ENCODE peak calls at places on chromosomes 2 and 18, in seven cellular contexts. H, W, E, Z, C, T and A are unnamed samples.

GRCh38 chr2:96531872-96532505 is 4.6 kb upstream of the ARID5A start:
- DNase-seq in W (peak), T (peak), C (peak), E (peak), H (peak), Z (no peak), A (peak)

GRCh38 chr2:96549466-96549785 is 12.9 kb downstream of the ARID5A start:
- DNase-seq in H (no peak), W (no peak), E (no peak), Z (no peak), C (no peak), T (no peak), A (no peak)

GRCh38 chr2:27378809-27379290 is 1.7 kb downstream of the ZNF513 start:
- DNase-seq in W (no peak), T (no peak), E (no peak), C (no peak), Z (no peak), H (no peak), A (no peak)

GRCh38 chr18:77063256-77063655 is 69.3 kb downstream of the MBP start:
- DNase-seq in E (peak), T (peak), Z (no peak), W (peak), C (peak), H (no peak), A (no peak)

GRCh38 chr2:224971214-224971613 is 71.1 kb downstream of the DOCK10 start:
- DNase-seq in Z (no peak), E (no peak), W (no peak), C (peak), T (no peak), H (peak), A (no peak)

GRCh38 chr2:230161180-230161579 is 58.6 kb downstream of the SP110 start:
- DNase-seq in E (no peak), Z (no peak), H (no peak), C (no peak), W (peak), T (peak), A (no peak)

GRCh38 chr2:68839260-68839833 is 31.9 kb downstream of the BMP10 start:
- DNase-seq in W (peak), Z (no peak), H (peak), T (no peak), C (peak), E (no peak), A (no peak)

GRCh38 chr2:117850015-117850414 is 35.5 kb downstream of the DDX18 start:
- DNase-seq in E (no peak), Z (no peak), T (no peak), C (peak), H (peak), W (no peak), A (no peak)

GRCh38 chr2:200216310-200216709 is 90.2 kb upstream of the SPATS2L start:
- DNase-seq in W (no peak), Z (no peak), H (no peak), T (no peak), E (no peak), C (no peak), A (no peak)

GRCh38 chr2:47034973-47035609 is 119.5 kb upstream of the MCFD2 start:
- DNase-seq in C (peak), Z (no peak), H (no peak), W (no peak), E (no peak), T (no peak), A (no peak)

GRCh38 chr2:27236626-27237025 is 19.5 kb downstream of the CAD start:
- DNase-seq in H (no peak), Z (no peak), W (no peak), E (no peak), T (no peak), C (no peak), A (no peak)

GRCh38 chr2:108396845-108397244 is 19.1 kb downstream of the SULT1C4 start:
- DNase-seq in C (peak), E (no peak), W (peak), Z (no peak), T (peak), H (peak), A (no peak)

GRCh38 chr2:209973328-209973727 is 29.1 kb upstream of the RPE start:
- DNase-seq in E (no peak), H (no peak), C (no peak), T (no peak), W (no peak), Z (no peak), A (no peak)

GRCh38 chr18:69787825-69788547 is 159.7 kb downstream of the CD226 start:
- DNase-seq in H (no peak), Z (no peak), E (no peak), W (peak), C (peak), T (peak), A (no peak)

GRCh38 chr2:235191933-235192332 is 240.1 kb downstream of the SH3BP4 start:
- DNase-seq in E (no peak), H (no peak), C (no peak), T (no peak), W (peak), Z (no peak), A (no peak)

GRCh38 chr2:36677995-36678605 is 18.4 kb upstream of the VIT start:
- DNase-seq in W (no peak), E (no peak), Z (no peak), T (no peak), C (no peak), H (no peak), A (no peak)

DNA sequence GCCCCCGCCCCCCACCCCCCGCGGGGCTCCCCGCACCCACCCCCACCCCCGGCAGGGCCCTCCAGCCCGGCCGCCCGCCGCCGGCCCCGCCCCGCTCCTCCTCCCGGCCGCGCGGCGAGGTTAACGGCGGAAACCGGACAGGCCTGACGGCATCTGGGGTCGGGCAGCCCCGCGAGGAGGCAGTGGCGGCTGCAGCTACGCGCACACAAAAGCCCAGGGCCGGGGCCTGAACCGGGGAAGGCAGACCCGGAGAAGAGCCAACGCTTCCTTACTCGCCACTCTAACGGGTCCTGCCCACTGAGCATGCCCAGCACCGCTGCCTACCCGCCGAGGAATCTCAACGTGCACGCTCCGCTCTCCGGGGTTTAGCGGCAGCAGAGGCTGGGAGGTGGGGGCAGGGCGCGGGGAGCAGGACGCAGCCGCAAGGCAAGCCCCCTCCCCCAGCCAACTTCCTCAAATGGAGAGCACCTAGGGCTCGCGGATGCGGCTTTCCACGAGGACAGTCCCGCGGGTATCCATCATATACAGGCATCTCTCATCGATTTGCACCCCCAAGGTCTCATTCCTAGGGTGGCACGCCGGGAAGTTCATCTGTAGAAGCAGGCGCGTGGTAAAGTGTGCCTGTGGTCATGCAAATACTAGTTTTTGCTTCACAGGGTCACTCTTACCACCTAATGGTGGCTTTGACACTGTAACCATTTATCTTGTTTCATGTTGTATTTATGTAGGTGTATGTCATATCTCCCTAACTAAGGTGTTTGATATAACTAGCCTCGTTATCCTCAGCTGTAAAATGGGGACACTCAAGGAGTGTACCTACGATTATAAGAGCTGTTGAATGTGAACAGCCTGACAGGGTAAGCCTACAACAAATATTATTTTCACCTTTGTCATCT is at the start of gene MEMO1:
- DNase-seq in W (peak), T (peak), H (peak), Z (peak), E (peak), C (peak), A (peak)
- TF ChIP-seq CTCF in W (no peak), T (no peak), H (no peak), Z (no peak), E (no peak), C (no peak), A (no peak)

GRCh38 chr2:98713332-98714015 is 17.5 kb downstream of the MGAT4A start:
- DNase-seq in E (no peak), Z (no peak), T (no peak), H (no peak), W (no peak), C (no peak), A (no peak)
- TF ChIP-seq CTCF in E (no peak), Z (no peak), T (no peak), H (no peak), W (no peak), C (no peak), A (no peak)

DNA sequence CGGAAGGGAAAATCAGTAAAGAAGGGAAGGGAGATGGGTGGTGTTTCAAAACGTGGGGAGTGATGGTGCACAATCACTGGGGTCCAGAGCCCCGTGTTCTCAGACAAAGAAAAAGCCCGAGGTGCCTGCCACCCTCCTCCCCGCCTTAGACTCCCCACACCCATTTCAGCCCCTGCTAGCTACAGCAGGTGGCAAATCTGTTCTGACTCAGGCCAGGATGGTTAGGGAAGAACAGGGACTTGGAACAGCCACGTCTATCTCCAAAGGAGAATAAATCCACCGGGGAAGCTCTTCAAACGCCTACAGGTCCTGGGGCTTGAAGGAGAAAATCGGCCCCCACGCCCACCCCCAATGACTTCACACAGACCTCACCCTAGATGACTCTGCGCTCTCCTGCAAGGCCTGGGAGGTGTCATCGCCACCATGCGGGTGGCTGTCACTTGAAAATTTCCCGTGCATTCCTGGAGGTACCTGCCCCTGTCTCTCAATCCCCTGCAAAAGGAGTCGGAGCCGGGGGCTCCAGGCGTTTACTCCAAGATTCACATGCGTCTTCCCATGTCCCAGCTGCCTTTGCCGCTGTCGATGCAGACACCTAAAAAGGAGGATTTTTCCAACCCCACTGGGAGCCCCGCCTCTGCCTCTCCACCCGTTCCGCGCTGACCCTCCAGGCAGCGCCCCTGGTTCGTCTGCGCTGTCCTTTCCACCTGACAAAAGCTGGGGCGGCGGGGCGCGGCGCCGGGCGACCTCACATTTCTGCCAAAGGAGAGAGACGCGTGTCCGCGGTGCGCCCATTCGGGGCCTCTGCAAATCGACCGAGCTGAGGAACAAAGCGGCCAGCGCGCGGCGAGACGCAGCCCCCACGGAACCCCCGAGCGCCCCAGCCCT is 834 bp downstream of the REEP1 start:
- DNase-seq in E (no peak), C (peak), W (no peak), Z (peak), T (no peak), H (peak), A (peak)
- TF ChIP-seq CTCF in E (no peak), C (no peak), W (no peak), Z (no peak), T (no peak), H (no peak), A (no peak)

GRCh38 chr2:1910562-1911256 is 166.4 kb upstream of the PXDN start:
- DNase-seq in C (peak), H (no peak), W (no peak), T (peak), E (no peak), Z (no peak), A (no peak)
- TF ChIP-seq CTCF in C (peak), H (no peak), W (no peak), T (no peak), E (no peak), Z (peak), A (no peak)